ENCODE peak calls at places on chromosomes 6 and 20, in ten cellular contexts. One of them, this sample, is unnamed. For H3K36me3, H3K4me1 and H3K9me3, the result is how much of the 10 kb centered on the place peaks cover.

GRCh38 chr6:64984947-64985346 is 722.1 kb downstream of the EYS start:
- DNase-seq in esophagus muscularis mucosa: no peak
- DNase-seq in OCI-LY7: no peak
- DNase-seq in HCT116: no peak
- DNase-seq in cardiac muscle cell: no peak
- DNase-seq in Panc1: no peak
- DNase-seq in body of pancreas: no peak
- DNase-seq in tibial artery: no peak
- DNase-seq in GM23248: no peak
- DNase-seq in CD8-positive, alpha-beta T cell: no peak
- DNase-seq in this sample: no peak

GRCh38 chr20:34088871-34089479 is 23.1 kb downstream of the EIF2S2 start:
- DNase-seq in esophagus muscularis mucosa: no peak
- DNase-seq in OCI-LY7: no peak
- DNase-seq in HCT116: no peak
- DNase-seq in cardiac muscle cell: peak
- DNase-seq in Panc1: no peak
- DNase-seq in body of pancreas: no peak
- DNase-seq in tibial artery: no peak
- DNase-seq in GM23248: no peak
- DNase-seq in CD8-positive, alpha-beta T cell: no peak
- DNase-seq in this sample: no peak

GRCh38 chr6:134466751-134467525 is 149.0 kb upstream of the SGK1 start:
- DNase-seq in esophagus muscularis mucosa: no peak
- DNase-seq in OCI-LY7: no peak
- DNase-seq in HCT116: no peak
- DNase-seq in cardiac muscle cell: no peak
- DNase-seq in Panc1: no peak
- DNase-seq in body of pancreas: no peak
- DNase-seq in tibial artery: no peak
- DNase-seq in GM23248: peak
- DNase-seq in CD8-positive, alpha-beta T cell: no peak
- DNase-seq in this sample: no peak

GRCh38 chr20:584375-585301 is 25.5 kb downstream of the TCF15 start:
- DNase-seq in esophagus muscularis mucosa: no peak
- DNase-seq in OCI-LY7: peak
- DNase-seq in HCT116: peak
- DNase-seq in cardiac muscle cell: no peak
- DNase-seq in Panc1: no peak
- DNase-seq in body of pancreas: no peak
- DNase-seq in tibial artery: no peak
- DNase-seq in GM23248: peak
- DNase-seq in CD8-positive, alpha-beta T cell: no peak
- DNase-seq in this sample: no peak

GRCh38 chr6:52697903-52698302 is 27.0 kb downstream of the TMEM14A start:
- DNase-seq in esophagus muscularis mucosa: no peak
- DNase-seq in OCI-LY7: no peak
- DNase-seq in HCT116: no peak
- DNase-seq in cardiac muscle cell: peak
- DNase-seq in Panc1: no peak
- DNase-seq in body of pancreas: no peak
- DNase-seq in tibial artery: no peak
- DNase-seq in GM23248: peak
- DNase-seq in CD8-positive, alpha-beta T cell: no peak
- DNase-seq in this sample: no peak

GRCh38 chr6:167426074-167426473 is 101.2 kb downstream of the TTLL2 start:
- DNase-seq in esophagus muscularis mucosa: no peak
- DNase-seq in OCI-LY7: no peak
- DNase-seq in HCT116: no peak
- DNase-seq in cardiac muscle cell: no peak
- DNase-seq in Panc1: no peak
- DNase-seq in body of pancreas: no peak
- DNase-seq in tibial artery: no peak
- DNase-seq in GM23248: no peak
- DNase-seq in CD8-positive, alpha-beta T cell: no peak
- DNase-seq in this sample: no peak

GRCh38 chr6:42978487-42978792 is 541 bp downstream of the PEX6 start:
- DNase-seq in esophagus muscularis mucosa: no peak
- DNase-seq in OCI-LY7: peak
- DNase-seq in HCT116: no peak
- DNase-seq in cardiac muscle cell: peak
- DNase-seq in Panc1: no peak
- DNase-seq in body of pancreas: peak
- DNase-seq in tibial artery: no peak
- DNase-seq in GM23248: peak
- DNase-seq in CD8-positive, alpha-beta T cell: no peak
- DNase-seq in this sample: no peak

GRCh38 chr6:14703586-14703985 is 542.3 kb upstream of the JARID2 start:
- DNase-seq in esophagus muscularis mucosa: no peak
- DNase-seq in OCI-LY7: no peak
- DNase-seq in HCT116: no peak
- DNase-seq in cardiac muscle cell: peak
- DNase-seq in Panc1: no peak
- DNase-seq in body of pancreas: no peak
- DNase-seq in tibial artery: no peak
- DNase-seq in GM23248: no peak
- DNase-seq in CD8-positive, alpha-beta T cell: no peak
- DNase-seq in this sample: no peak

GRCh38 chr20:31679357-31680285 is 41.9 kb downstream of the COX4I2 start:
- DNase-seq in esophagus muscularis mucosa: no peak
- DNase-seq in OCI-LY7: no peak
- DNase-seq in HCT116: no peak
- DNase-seq in cardiac muscle cell: no peak
- DNase-seq in Panc1: no peak
- DNase-seq in body of pancreas: no peak
- DNase-seq in tibial artery: no peak
- DNase-seq in GM23248: no peak
- DNase-seq in CD8-positive, alpha-beta T cell: no peak
- DNase-seq in this sample: no peak

GRCh38 chr20:31678389-31679356 is 41.0 kb downstream of the COX4I2 start:
- DNase-seq in esophagus muscularis mucosa: no peak
- DNase-seq in OCI-LY7: no peak
- DNase-seq in HCT116: no peak
- DNase-seq in cardiac muscle cell: peak
- DNase-seq in Panc1: no peak
- DNase-seq in body of pancreas: no peak
- DNase-seq in tibial artery: no peak
- DNase-seq in GM23248: no peak
- DNase-seq in CD8-positive, alpha-beta T cell: no peak
- DNase-seq in this sample: no peak

GRCh38 chr20:31675828-31676533 is 38.3 kb downstream of the COX4I2 start:
- DNase-seq in esophagus muscularis mucosa: no peak
- DNase-seq in OCI-LY7: peak
- DNase-seq in HCT116: no peak
- DNase-seq in cardiac muscle cell: peak
- DNase-seq in Panc1: no peak
- DNase-seq in body of pancreas: no peak
- DNase-seq in tibial artery: no peak
- DNase-seq in GM23248: peak
- DNase-seq in CD8-positive, alpha-beta T cell: peak
- DNase-seq in this sample: peak

GRCh38 chr20:31676534-31677030 is 38.9 kb downstream of the COX4I2 start:
- DNase-seq in esophagus muscularis mucosa: no peak
- DNase-seq in OCI-LY7: no peak
- DNase-seq in HCT116: no peak
- DNase-seq in cardiac muscle cell: no peak
- DNase-seq in Panc1: no peak
- DNase-seq in body of pancreas: no peak
- DNase-seq in tibial artery: no peak
- DNase-seq in GM23248: no peak
- DNase-seq in CD8-positive, alpha-beta T cell: no peak
- DNase-seq in this sample: no peak

GRCh38 chr20:31677553-31678260 is 40.0 kb downstream of the COX4I2 start:
- DNase-seq in esophagus muscularis mucosa: no peak
- DNase-seq in OCI-LY7: no peak
- DNase-seq in HCT116: no peak
- DNase-seq in cardiac muscle cell: no peak
- DNase-seq in Panc1: no peak
- DNase-seq in body of pancreas: no peak
- DNase-seq in tibial artery: no peak
- DNase-seq in GM23248: no peak
- DNase-seq in CD8-positive, alpha-beta T cell: no peak
- DNase-seq in this sample: no peak
- H3K36me3 ChIP-seq in esophagus muscularis mucosa: half or more
- H3K36me3 ChIP-seq in OCI-LY7: half or more
- H3K36me3 ChIP-seq in HCT116: under half
- H3K36me3 ChIP-seq in cardiac muscle cell: under half
- H3K36me3 ChIP-seq in Panc1: under half
- H3K36me3 ChIP-seq in body of pancreas: under half
- H3K36me3 ChIP-seq in tibial artery: under half
- H3K36me3 ChIP-seq in GM23248: under half
- H3K36me3 ChIP-seq in CD8-positive, alpha-beta T cell: under half
- H3K36me3 ChIP-seq in this sample: under half

GRCh38 chr6:12354499-12354898 is 64.3 kb downstream of the EDN1 start:
- DNase-seq in esophagus muscularis mucosa: no peak
- DNase-seq in OCI-LY7: peak
- DNase-seq in HCT116: no peak
- DNase-seq in cardiac muscle cell: peak
- DNase-seq in Panc1: no peak
- DNase-seq in body of pancreas: peak
- DNase-seq in tibial artery: peak
- DNase-seq in GM23248: peak
- DNase-seq in CD8-positive, alpha-beta T cell: no peak
- DNase-seq in this sample: no peak

GRCh38 chr6:12356431-12356830 is 66.3 kb downstream of the EDN1 start:
- DNase-seq in esophagus muscularis mucosa: no peak
- DNase-seq in OCI-LY7: no peak
- DNase-seq in HCT116: no peak
- DNase-seq in cardiac muscle cell: no peak
- DNase-seq in Panc1: no peak
- DNase-seq in body of pancreas: no peak
- DNase-seq in tibial artery: no peak
- DNase-seq in GM23248: no peak
- DNase-seq in CD8-positive, alpha-beta T cell: no peak
- DNase-seq in this sample: no peak

GRCh38 chr6:12356983-12357972 is 67.1 kb downstream of the EDN1 start:
- DNase-seq in esophagus muscularis mucosa: no peak
- DNase-seq in OCI-LY7: peak
- DNase-seq in HCT116: no peak
- DNase-seq in cardiac muscle cell: no peak
- DNase-seq in Panc1: no peak
- DNase-seq in body of pancreas: no peak
- DNase-seq in tibial artery: no peak
- DNase-seq in GM23248: peak
- DNase-seq in CD8-positive, alpha-beta T cell: no peak
- DNase-seq in this sample: no peak

GRCh38 chr6:12353731-12354130 is 63.6 kb downstream of the EDN1 start:
- DNase-seq in esophagus muscularis mucosa: no peak
- DNase-seq in OCI-LY7: no peak
- DNase-seq in HCT116: no peak
- DNase-seq in cardiac muscle cell: peak
- DNase-seq in Panc1: no peak
- DNase-seq in body of pancreas: peak
- DNase-seq in tibial artery: no peak
- DNase-seq in GM23248: peak
- DNase-seq in CD8-positive, alpha-beta T cell: no peak
- DNase-seq in this sample: no peak

DNA sequence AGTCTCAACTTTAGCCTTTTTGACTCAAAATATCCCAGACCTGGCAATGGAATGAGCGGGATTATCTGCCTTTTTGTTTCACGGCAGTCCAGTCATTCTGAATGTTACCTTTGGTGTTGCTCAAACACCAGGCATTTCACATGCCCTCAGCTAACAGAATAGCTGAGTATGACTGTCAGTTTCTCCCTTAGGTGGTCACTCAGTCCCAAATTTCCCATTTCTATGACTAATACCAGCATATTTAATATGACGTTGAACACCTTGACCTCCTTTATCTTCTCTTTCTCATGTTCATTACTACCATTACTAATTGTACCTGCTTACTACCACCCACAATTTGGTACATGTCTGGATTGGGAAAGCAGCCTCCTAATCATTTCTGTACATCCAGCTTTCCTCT is 65.2 kb downstream of the EDN1 start:
- DNase-seq in esophagus muscularis mucosa: no peak
- DNase-seq in OCI-LY7: no peak
- DNase-seq in HCT116: no peak
- DNase-seq in cardiac muscle cell: no peak
- DNase-seq in Panc1: no peak
- DNase-seq in body of pancreas: no peak
- DNase-seq in tibial artery: no peak
- DNase-seq in GM23248: no peak
- DNase-seq in CD8-positive, alpha-beta T cell: no peak
- DNase-seq in this sample: no peak
- H3K4me1 ChIP-seq in esophagus muscularis mucosa: under half
- H3K4me1 ChIP-seq in OCI-LY7: half or more
- H3K4me1 ChIP-seq in HCT116: under half
- H3K4me1 ChIP-seq in cardiac muscle cell: under half
- H3K4me1 ChIP-seq in Panc1: under half
- H3K4me1 ChIP-seq in body of pancreas: under half
- H3K4me1 ChIP-seq in tibial artery: under half
- H3K4me1 ChIP-seq in GM23248: under half
- H3K4me1 ChIP-seq in CD8-positive, alpha-beta T cell: under half
- H3K4me1 ChIP-seq in this sample: under half

GRCh38 chr6:357261-357790 is 34.2 kb upstream of the IRF4 start:
- DNase-seq in esophagus muscularis mucosa: no peak
- DNase-seq in OCI-LY7: no peak
- DNase-seq in HCT116: no peak
- DNase-seq in cardiac muscle cell: no peak
- DNase-seq in Panc1: no peak
- DNase-seq in body of pancreas: no peak
- DNase-seq in tibial artery: no peak
- DNase-seq in GM23248: no peak
- DNase-seq in CD8-positive, alpha-beta T cell: no peak
- DNase-seq in this sample: no peak
- H3K9me3 ChIP-seq in esophagus muscularis mucosa: under half
- H3K9me3 ChIP-seq in OCI-LY7: under half
- H3K9me3 ChIP-seq in HCT116: under half
- H3K9me3 ChIP-seq in cardiac muscle cell: under half
- H3K9me3 ChIP-seq in Panc1: under half
- H3K9me3 ChIP-seq in body of pancreas: under half
- H3K9me3 ChIP-seq in tibial artery: under half
- H3K9me3 ChIP-seq in GM23248: under half
- H3K9me3 ChIP-seq in CD8-positive, alpha-beta T cell: under half
- H3K9me3 ChIP-seq in this sample: under half

GRCh38 chr6:100577425-100577824 is 112.7 kb upstream of the SIM1 start:
- DNase-seq in esophagus muscularis mucosa: no peak
- DNase-seq in OCI-LY7: peak
- DNase-seq in HCT116: no peak
- DNase-seq in cardiac muscle cell: no peak
- DNase-seq in Panc1: no peak
- DNase-seq in body of pancreas: no peak
- DNase-seq in tibial artery: no peak
- DNase-seq in GM23248: no peak
- DNase-seq in CD8-positive, alpha-beta T cell: no peak
- DNase-seq in this sample: no peak

GRCh38 chr6:100574836-100575235 is 110.1 kb upstream of the SIM1 start:
- DNase-seq in esophagus muscularis mucosa: no peak
- DNase-seq in OCI-LY7: no peak
- DNase-seq in HCT116: no peak
- DNase-seq in cardiac muscle cell: no peak
- DNase-seq in Panc1: no peak
- DNase-seq in body of pancreas: no peak
- DNase-seq in tibial artery: no peak
- DNase-seq in GM23248: no peak
- DNase-seq in CD8-positive, alpha-beta T cell: no peak
- DNase-seq in this sample: no peak

GRCh38 chr6:100568255-100568654 is 103.5 kb upstream of the SIM1 start:
- DNase-seq in esophagus muscularis mucosa: no peak
- DNase-seq in OCI-LY7: no peak
- DNase-seq in HCT116: no peak
- DNase-seq in cardiac muscle cell: no peak
- DNase-seq in Panc1: no peak
- DNase-seq in body of pancreas: no peak
- DNase-seq in tibial artery: no peak
- DNase-seq in GM23248: no peak
- DNase-seq in CD8-positive, alpha-beta T cell: no peak
- DNase-seq in this sample: no peak

GRCh38 chr6:100573169-100573568 is 108.4 kb upstream of the SIM1 start:
- DNase-seq in esophagus muscularis mucosa: no peak
- DNase-seq in OCI-LY7: peak
- DNase-seq in HCT116: peak
- DNase-seq in cardiac muscle cell: peak
- DNase-seq in Panc1: no peak
- DNase-seq in body of pancreas: no peak
- DNase-seq in tibial artery: no peak
- DNase-seq in GM23248: peak
- DNase-seq in CD8-positive, alpha-beta T cell: no peak
- DNase-seq in this sample: no peak
- H3K36me3 ChIP-seq in esophagus muscularis mucosa: under half
- H3K36me3 ChIP-seq in OCI-LY7: under half
- H3K36me3 ChIP-seq in HCT116: under half
- H3K36me3 ChIP-seq in cardiac muscle cell: under half
- H3K36me3 ChIP-seq in Panc1: under half
- H3K36me3 ChIP-seq in body of pancreas: under half
- H3K36me3 ChIP-seq in tibial artery: under half
- H3K36me3 ChIP-seq in GM23248: under half
- H3K36me3 ChIP-seq in CD8-positive, alpha-beta T cell: under half
- H3K36me3 ChIP-seq in this sample: under half

This sample was measured in naive thymus-derived CD4-positive, alpha-beta T cell.